ENCODE peak calls at places on chromosomes 16 and 17, in nine cellular contexts. U is Calu3; H is neuronal stem cell; W is hippocampal formation; D is GM23338; F is stimulated activated CD4-positive, alpha-beta T cell treated with anti-CD3 and anti-CD28 coated beads, Interleukin-15, amount 100 ng/mL, for 48 hours; Y is GM06990; M is midbrain; P is breast epithelium. L is an unnamed sample.

GRCh38 chr17:37047631-37048104 is 98.9 kb downstream of the AATF start:
- DNase-seq in U (peak; percentile 95), H (peak; percentile 82), W (peak; percentile 71), D (peak; percentile 96), F (peak; percentile 69), Y (peak; percentile 23), M (peak; percentile 90), P (peak; percentile 81), L (peak; percentile 77)

GRCh38 chr17:47212458-47212857 is 3.3 kb downstream of the MYL4 start:
- DNase-seq in U (no peak), H (no peak), W (no peak), D (no peak), F (no peak), Y (no peak), M (no peak), P (no peak), L (peak; percentile 45)

GRCh38 chr17:57067781-57068180 is 17.3 kb upstream of the AKAP1 start:
- DNase-seq in U (no peak), H (no peak), W (no peak), D (no peak), F (no peak), Y (no peak), M (no peak), P (no peak), L (no peak)

GRCh38 chr17:64920026-64920418 is 744 bp upstream of the LRRC37A3 start:
- DNase-seq in U (peak; percentile 13), H (no peak), W (no peak), D (peak; percentile 28), F (no peak), Y (no peak), M (peak; percentile 20), P (no peak), L (peak; percentile 63)

GRCh38 chr16:28980929-28981328 is 3.9 kb upstream of the LAT start:
- DNase-seq in U (no peak), H (no peak), W (no peak), D (peak; percentile 17), F (no peak), Y (no peak), M (no peak), P (no peak), L (no peak)

GRCh38 chr16:81513204-81514040 is 68.8 kb downstream of the CMIP start:
- DNase-seq in U (peak; percentile 51), H (no peak), W (peak; percentile 46), D (peak; percentile 68), F (no peak), Y (no peak), M (peak; percentile 64), P (no peak), L (no peak)

GRCh38 chr17:50903604-50904521 is 37.7 kb upstream of the TOB1 start:
- DNase-seq in U (no peak), H (no peak), W (no peak), D (no peak), F (peak; percentile 32), Y (no peak), M (no peak), P (no peak), L (no peak)

GRCh38 chr16:23172549-23172948 is 10.0 kb upstream of the SCNN1G start:
- DNase-seq in U (no peak), H (no peak), W (no peak), D (no peak), F (no peak), Y (no peak), M (no peak), P (no peak), L (no peak)

GRCh38 chr17:81345211-81346089 is 49.8 kb upstream of the BAHCC1 start:
- DNase-seq in U (peak; percentile 95), H (peak; percentile 82), W (peak; percentile 68), D (peak; percentile 78), F (peak; percentile 29), Y (peak; percentile 89), M (peak; percentile 63), P (peak; percentile 86), L (peak; percentile 95)

GRCh38 chr16:56848955-56849689 is 15.9 kb upstream of the SLC12A3 start:
- DNase-seq in U (no peak), H (no peak), W (no peak), D (no peak), F (no peak), Y (no peak), M (no peak), P (no peak), L (peak; percentile 34)

GRCh38 chr17:75634754-75635609 is 1.7 kb downstream of the SMIM5 start:
- DNase-seq in U (no peak), H (no peak), W (no peak), D (no peak), F (no peak), Y (no peak), M (no peak), P (no peak), L (no peak)

GRCh38 chr16:3716831-3717234 is 491 bp downstream of the TRAP1 start:
- DNase-seq in U (peak; percentile 46), H (peak; percentile 29), W (no peak), D (peak; percentile 60), F (peak; percentile 24), Y (no peak), M (no peak), P (no peak), L (no peak)

GRCh38 chr17:45144199-45145034 is 3.9 kb upstream of the HEXIM1 start:
- DNase-seq in U (no peak), H (no peak), W (no peak), D (peak; percentile 66), F (no peak), Y (no peak), M (peak; percentile 71), P (no peak), L (no peak)

GRCh38 chr16:85144026-85144915 is 32.0 kb upstream of the CIBAR2 start:
- DNase-seq in U (no peak), H (no peak), W (no peak), D (no peak), F (no peak), Y (no peak), M (no peak), P (no peak), L (no peak)

GRCh38 chr17:75130632-75131277 is 787 bp downstream of the NT5C start:
- DNase-seq in U (peak; percentile 61), H (no peak), W (peak; percentile 17), D (peak; percentile 91), F (no peak), Y (peak; percentile 62), M (peak; percentile 46), P (no peak), L (no peak)

GRCh38 chr17:33895491-33895890 is 359.6 kb upstream of the CCL2 start:
- DNase-seq in U (no peak), H (no peak), W (no peak), D (no peak), F (no peak), Y (no peak), M (no peak), P (no peak), L (no peak)

GRCh38 chr16:51148674-51149228 is 2.3 kb downstream of the SALL1 start:
- DNase-seq in U (no peak), H (no peak), W (no peak), D (no peak), F (no peak), Y (no peak), M (peak; percentile 64), P (no peak), L (no peak)

GRCh38 chr17:10698116-10698818 is 873 bp downstream of the ADPRM start:
- DNase-seq in U (no peak), H (no peak), W (no peak), D (peak; percentile 11), F (no peak), Y (no peak), M (no peak), P (no peak), L (no peak)

L was measured in suprapubic skin.